ENCODE peak calls at places on chromosomes 4 and X, in four cellular contexts. One of them, this sample, is unnamed. For H3K36me3, the result is how much of the 10 kb centered on the place peaks cover.

GRCh38 chrX:48826135-48826875 is at the start of gene ERAS:
- DNase-seq in breast epithelium: no peak
- DNase-seq in fibroblast of lung: no peak
- DNase-seq in aorta: no peak
- DNase-seq in this sample: no peak

GRCh38 chrX:80808160-80808735 is 1.4 kb downstream of the BRWD3 start:
- DNase-seq in fibroblast of lung: peak
- DNase-seq in aorta: peak
- DNase-seq in breast epithelium: no peak
- DNase-seq in this sample: peak

GRCh38 chr4:182297659-182298058 is 54.5 kb downstream of the TENM3 start:
- DNase-seq in fibroblast of lung: peak
- DNase-seq in breast epithelium: no peak
- DNase-seq in aorta: no peak
- DNase-seq in this sample: no peak

GRCh38 chrX:38999099-38999498 is 197.8 kb downstream of the MID1IP1 start:
- DNase-seq in breast epithelium: no peak
- DNase-seq in fibroblast of lung: no peak
- DNase-seq in aorta: no peak
- DNase-seq in this sample: no peak

GRCh38 chr4:39883645-39884044 is 94.1 kb downstream of the PDS5A start:
- DNase-seq in breast epithelium: no peak
- DNase-seq in aorta: no peak
- DNase-seq in fibroblast of lung: no peak
- DNase-seq in this sample: no peak

GRCh38 chr4:993111-994029 is at the start of gene SLC26A1:
- DNase-seq in fibroblast of lung: no peak
- DNase-seq in breast epithelium: no peak
- DNase-seq in aorta: no peak
- DNase-seq in this sample: peak

GRCh38 chr4:97656034-97656720 is 487.1 kb downstream of the STPG2 start:
- DNase-seq in fibroblast of lung: peak
- DNase-seq in breast epithelium: no peak
- DNase-seq in aorta: no peak
- DNase-seq in this sample: no peak

GRCh38 chrX:136214551-136214950 is 36.6 kb downstream of the MAP7D3 start:
- DNase-seq in fibroblast of lung: peak
- DNase-seq in breast epithelium: no peak
- DNase-seq in aorta: no peak
- DNase-seq in this sample: no peak

GRCh38 chr4:136484996-136485395 is 1047.3 kb downstream of the PCDH18 start:
- DNase-seq in fibroblast of lung: no peak
- DNase-seq in aorta: no peak
- DNase-seq in breast epithelium: no peak
- DNase-seq in this sample: no peak

GRCh38 chr4:26789208-26789607 is 71.4 kb upstream of the STIM2 start:
- DNase-seq in aorta: no peak
- DNase-seq in fibroblast of lung: no peak
- DNase-seq in breast epithelium: no peak
- DNase-seq in this sample: no peak

GRCh38 chr4:109943745-109944144 is 31.1 kb downstream of the EGF start:
- DNase-seq in fibroblast of lung: no peak
- DNase-seq in aorta: no peak
- DNase-seq in breast epithelium: no peak
- DNase-seq in this sample: no peak

GRCh38 chr4:71198958-71199357 is 139.9 kb upstream of the SLC4A4 start:
- DNase-seq in fibroblast of lung: no peak
- DNase-seq in breast epithelium: no peak
- DNase-seq in aorta: no peak
- DNase-seq in this sample: no peak

GRCh38 chr4:8085491-8086479 is 72.8 kb downstream of the ABLIM2 start:
- DNase-seq in fibroblast of lung: no peak
- DNase-seq in breast epithelium: no peak
- DNase-seq in aorta: no peak
- DNase-seq in this sample: no peak

GRCh38 chr4:38078590-38079381 is 118.6 kb downstream of the PTTG2 start:
- DNase-seq in aorta: no peak
- DNase-seq in fibroblast of lung: peak
- DNase-seq in breast epithelium: no peak
- DNase-seq in this sample: no peak

GRCh38 chrX:153926863-153927685 is 1.0 kb upstream of the ARHGAP4 start:
- DNase-seq in aorta: peak
- DNase-seq in breast epithelium: no peak
- DNase-seq in fibroblast of lung: no peak
- DNase-seq in this sample: peak

GRCh38 chrX:2654436-2655340 is 36.4 kb upstream of the CD99 start:
- DNase-seq in aorta: no peak
- DNase-seq in breast epithelium: no peak
- DNase-seq in fibroblast of lung: no peak
- DNase-seq in this sample: no peak

GRCh38 chrX:3550160-3550765 is 163.2 kb downstream of the PRKX start:
- DNase-seq in aorta: no peak
- DNase-seq in breast epithelium: no peak
- DNase-seq in fibroblast of lung: peak
- DNase-seq in this sample: no peak

GRCh38 chr4:99202536-99202935 is 16.5 kb downstream of the ADH6 start:
- DNase-seq in fibroblast of lung: peak
- DNase-seq in breast epithelium: no peak
- DNase-seq in aorta: no peak
- DNase-seq in this sample: no peak

GRCh38 chr4:123896446-123897071 is 500.0 kb downstream of the SPRY1 start:
- DNase-seq in fibroblast of lung: peak
- DNase-seq in aorta: no peak
- DNase-seq in breast epithelium: no peak
- DNase-seq in this sample: no peak

GRCh38 chrX:45758319-45758718 is 557.6 kb upstream of the DIPK2B start:
- DNase-seq in breast epithelium: no peak
- DNase-seq in aorta: peak
- DNase-seq in fibroblast of lung: peak
- DNase-seq in this sample: no peak

GRCh38 chr4:77432702-77433101 is 172.9 kb upstream of the CXCL13 start:
- DNase-seq in breast epithelium: no peak
- DNase-seq in fibroblast of lung: no peak
- DNase-seq in aorta: no peak
- DNase-seq in this sample: no peak

GRCh38 chr4:163157157-163157556 is 9.5 kb downstream of the NAF1 start:
- DNase-seq in fibroblast of lung: peak
- DNase-seq in breast epithelium: no peak
- DNase-seq in aorta: no peak
- DNase-seq in this sample: no peak
- H3K36me3 ChIP-seq in fibroblast of lung: under half
- H3K36me3 ChIP-seq in breast epithelium: under half
- H3K36me3 ChIP-seq in aorta: under half
- H3K36me3 ChIP-seq in this sample: under half

DNA sequence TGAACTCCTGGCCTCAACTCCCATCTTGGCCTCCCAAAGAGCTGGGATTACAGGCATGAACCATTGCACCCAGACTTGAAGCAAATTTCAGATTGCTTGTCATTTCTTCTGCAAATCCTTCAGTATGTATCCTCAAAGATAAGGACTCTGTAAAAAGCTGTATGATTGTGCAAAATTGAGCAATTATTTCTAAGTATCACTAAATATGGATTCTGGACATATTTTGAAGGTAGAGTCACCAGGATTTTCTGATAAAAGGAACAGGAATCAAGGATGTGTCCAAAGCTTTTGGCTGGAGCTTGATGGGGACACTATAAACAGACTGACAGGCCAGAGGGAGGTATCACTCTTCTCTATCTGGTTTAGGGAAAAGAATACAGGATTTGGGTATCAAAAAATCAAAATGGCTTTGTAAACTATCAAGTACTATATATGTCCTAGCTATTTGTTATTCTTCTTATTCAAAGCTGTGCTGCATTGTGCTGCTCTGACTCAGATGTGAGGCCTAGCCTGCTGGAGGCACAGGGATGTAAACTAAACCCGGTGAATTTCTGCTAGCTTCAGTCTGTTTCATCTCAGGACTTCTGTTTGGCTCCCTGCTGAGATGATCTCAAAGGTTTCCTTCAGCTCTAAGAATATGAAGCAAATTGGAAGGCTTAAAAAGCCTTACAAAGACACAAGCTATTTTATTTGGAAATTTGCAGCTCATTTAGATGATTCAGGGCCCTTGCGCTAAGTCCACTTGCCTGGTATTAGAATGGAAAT is 8.3 kb downstream of the RPS4X start:
- DNase-seq in aorta: no peak
- DNase-seq in fibroblast of lung: peak
- DNase-seq in breast epithelium: no peak
- DNase-seq in this sample: no peak
- H3K36me3 ChIP-seq in aorta: under half
- H3K36me3 ChIP-seq in fibroblast of lung: under half
- H3K36me3 ChIP-seq in breast epithelium: under half
- H3K36me3 ChIP-seq in this sample: half or more

GRCh38 chr4:122309988-122310626 is 68.7 kb upstream of the ADAD1 start:
- DNase-seq in breast epithelium: no peak
- DNase-seq in fibroblast of lung: peak
- DNase-seq in aorta: no peak
- DNase-seq in this sample: no peak

GRCh38 chr4:122313001-122313400 is 65.8 kb upstream of the ADAD1 start:
- DNase-seq in breast epithelium: no peak
- DNase-seq in aorta: no peak
- DNase-seq in fibroblast of lung: no peak
- DNase-seq in this sample: no peak
- H3K36me3 ChIP-seq in breast epithelium: under half
- H3K36me3 ChIP-seq in aorta: under half
- H3K36me3 ChIP-seq in fibroblast of lung: under half
- H3K36me3 ChIP-seq in this sample: under half

DNA sequence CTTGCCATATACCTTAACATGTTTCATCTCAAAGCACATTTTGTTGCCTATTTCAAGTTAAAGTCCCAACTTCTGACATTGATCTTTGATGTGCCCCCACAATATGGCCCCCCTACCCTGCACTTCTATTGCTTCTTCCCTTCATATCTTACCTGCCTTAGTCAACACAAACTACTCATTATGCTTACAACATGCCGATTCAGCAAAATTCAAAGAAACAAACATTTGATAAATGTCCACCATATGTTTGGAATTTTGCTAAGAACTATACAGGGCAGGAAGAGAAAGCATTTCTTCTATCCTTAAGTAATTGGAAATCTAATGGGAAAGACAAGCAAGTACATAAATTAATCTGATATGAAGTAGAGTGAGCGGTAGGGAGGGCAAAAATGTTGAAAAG is 25.6 kb downstream of the NAA11 start:
- DNase-seq in aorta: no peak
- DNase-seq in fibroblast of lung: no peak
- DNase-seq in breast epithelium: no peak
- DNase-seq in this sample: no peak
- H3K36me3 ChIP-seq in aorta: under half
- H3K36me3 ChIP-seq in fibroblast of lung: under half
- H3K36me3 ChIP-seq in breast epithelium: under half
- H3K36me3 ChIP-seq in this sample: under half

GRCh38 chr4:122346503-122346902 is 32.3 kb upstream of the ADAD1 start:
- DNase-seq in aorta: no peak
- DNase-seq in fibroblast of lung: no peak
- DNase-seq in breast epithelium: no peak
- DNase-seq in this sample: no peak
- H3K36me3 ChIP-seq in aorta: under half
- H3K36me3 ChIP-seq in fibroblast of lung: under half
- H3K36me3 ChIP-seq in breast epithelium: under half
- H3K36me3 ChIP-seq in this sample: under half

This sample was measured in WERI-Rb-1.